ENCODE peak calls at places on chromosomes 13 and 19, in seven cellular contexts. S is H9; X is activated T-helper 2 cell treated with anti-CD3 and anti-CD28 coated beads, Interferon-gamma antibody, Interleukin-2, Interleukin-4, amounts not matched to agents 10 μg/mL and 5 μg/mL and 100 μg/mL, durations not matched to agents 14 hours and 24 hours and 36 hours; Z is stimulated activated CD4-positive, alpha-beta T cell treated with anti-CD3 and anti-CD28 coated beads, Interleukin-2, amount 100 ng/mL, for 24 hours; Q is Caco-2; B is NCI-H1694 treated with DMSO at 0.1 percent for 48 hours; F is activated CD4-positive, alpha-beta T cell treated with anti-CD3 and anti-CD28 coated beads for 24 hours. I is an unnamed sample.

GRCh38 chr19:49818691-49819331 is 722 bp downstream of the MED25 start:
- DNase-seq in B (no peak), F (no peak), X (no peak), S (no peak), Q (no peak), Z (no peak), I (no peak)

GRCh38 chr19:44884566-44884965 is 6.5 kb upstream of the TOMM40 start:
- DNase-seq in X (no peak), Q (no peak), F (no peak), Z (no peak), S (no peak), B (no peak), I (no peak)

GRCh38 chr13:65631078-65631477 is 1599.1 kb downstream of the PCDH9 start:
- DNase-seq in X (no peak), Z (no peak), S (no peak), B (no peak), F (no peak), Q (no peak), I (no peak)

GRCh38 chr13:110475550-110476219 is 85.8 kb downstream of the RAB20 start:
- DNase-seq in Z (no peak), Q (no peak), X (no peak), B (no peak), F (no peak), S (no peak), I (no peak)

GRCh38 chr13:101309014-101309619 is 107.2 kb downstream of the NALCN start:
- DNase-seq in F (no peak), Q (no peak), B (no peak), Z (no peak), S (no peak), X (no peak), I (no peak)

GRCh38 chr19:39183100-39183499 is 13.7 kb upstream of the NCCRP1 start:
- DNase-seq in Z (no peak), B (no peak), Q (no peak), F (no peak), S (no peak), X (no peak), I (no peak)

GRCh38 chr13:23022667-23023066 is 158.1 kb upstream of the SGCG start:
- DNase-seq in X (no peak), Q (no peak), S (no peak), F (no peak), B (no peak), Z (no peak), I (no peak)

GRCh38 chr19:45715139-45715538 is 15.6 kb downstream of the FBXO46 start:
- DNase-seq in B (no peak), Q (no peak), Z (no peak), S (no peak), X (no peak), F (no peak), I (no peak)

GRCh38 chr13:28340272-28340793 is 154.6 kb downstream of the FLT1 start:
- DNase-seq in Z (no peak), B (no peak), Q (no peak), S (no peak), F (no peak), X (no peak), I (no peak)

GRCh38 chr19:6730941-6731670 is 6.3 kb downstream of the GPR108 start:
- DNase-seq in B (no peak), Z (no peak), Q (no peak), X (no peak), F (no peak), S (peak; percentile 32), I (no peak)

I was measured in DND-41.